ENCODE peak calls at places on chromosome 3, in ten cellular contexts. One of them, this sample, is unnamed.

GRCh38 chr3:59043391-59043790 is 6.4 kb downstream of the CFAP20DC start:
- DNase-seq in memory B cell: no peak
- DNase-seq in AG08396: no peak
- DNase-seq in endothelial cell: no peak
- DNase-seq in Peyer's patch: no peak
- DNase-seq in naive thymus-derived CD8-positive, alpha-beta T cell: no peak
- DNase-seq in activated T-helper 1 cell treated with Interleukin-2 at 50 U/mL for 16 hours: no peak
- DNase-seq in left cardiac atrium: no peak
- DNase-seq in AG09319: no peak
- DNase-seq in foreskin fibroblast: no peak
- DNase-seq in this sample: no peak

GRCh38 chr3:136266468-136266867 is 16.3 kb downstream of the PCCB start:
- DNase-seq in left cardiac atrium: no peak
- DNase-seq in AG09319: no peak
- DNase-seq in activated T-helper 1 cell treated with Interleukin-2 at 50 U/mL for 16 hours: no peak
- DNase-seq in naive thymus-derived CD8-positive, alpha-beta T cell: no peak
- DNase-seq in foreskin fibroblast: peak; percentile 34
- DNase-seq in Peyer's patch: no peak
- DNase-seq in AG08396: peak; percentile 21
- DNase-seq in memory B cell: no peak
- DNase-seq in endothelial cell: no peak
- DNase-seq in this sample: no peak

GRCh38 chr3:193342551-193342950 is 36.0 kb downstream of the ATP13A5 start:
- DNase-seq in endothelial cell: no peak
- DNase-seq in naive thymus-derived CD8-positive, alpha-beta T cell: no peak
- DNase-seq in activated T-helper 1 cell treated with Interleukin-2 at 50 U/mL for 16 hours: no peak
- DNase-seq in AG09319: no peak
- DNase-seq in AG08396: no peak
- DNase-seq in left cardiac atrium: no peak
- DNase-seq in foreskin fibroblast: no peak
- DNase-seq in Peyer's patch: no peak
- DNase-seq in memory B cell: no peak
- DNase-seq in this sample: no peak

GRCh38 chr3:106720510-106720909 is 656.7 kb upstream of the CCDC54 start:
- DNase-seq in foreskin fibroblast: no peak
- DNase-seq in Peyer's patch: no peak
- DNase-seq in AG09319: no peak
- DNase-seq in endothelial cell: no peak
- DNase-seq in left cardiac atrium: no peak
- DNase-seq in activated T-helper 1 cell treated with Interleukin-2 at 50 U/mL for 16 hours: no peak
- DNase-seq in AG08396: no peak
- DNase-seq in memory B cell: no peak
- DNase-seq in naive thymus-derived CD8-positive, alpha-beta T cell: no peak
- DNase-seq in this sample: no peak

GRCh38 chr3:64548200-64548889 is 139.5 kb downstream of the ADAMTS9 start:
- DNase-seq in AG09319: peak; percentile 63
- DNase-seq in left cardiac atrium: peak; percentile 43
- DNase-seq in naive thymus-derived CD8-positive, alpha-beta T cell: no peak
- DNase-seq in foreskin fibroblast: peak; percentile 12
- DNase-seq in endothelial cell: no peak
- DNase-seq in AG08396: peak; percentile 53
- DNase-seq in memory B cell: no peak
- DNase-seq in activated T-helper 1 cell treated with Interleukin-2 at 50 U/mL for 16 hours: no peak
- DNase-seq in Peyer's patch: peak; percentile 62
- DNase-seq in this sample: no peak

GRCh38 chr3:190258634-190259033 is 63.6 kb downstream of the CLDN1 start:
- DNase-seq in memory B cell: no peak
- DNase-seq in naive thymus-derived CD8-positive, alpha-beta T cell: no peak
- DNase-seq in endothelial cell: no peak
- DNase-seq in Peyer's patch: no peak
- DNase-seq in left cardiac atrium: no peak
- DNase-seq in AG09319: no peak
- DNase-seq in foreskin fibroblast: no peak
- DNase-seq in AG08396: no peak
- DNase-seq in activated T-helper 1 cell treated with Interleukin-2 at 50 U/mL for 16 hours: no peak
- DNase-seq in this sample: no peak

GRCh38 chr3:108489776-108490175 is 20.6 kb downstream of the MYH15 start:
- DNase-seq in Peyer's patch: peak; percentile 50
- DNase-seq in foreskin fibroblast: no peak
- DNase-seq in AG08396: peak; percentile 41
- DNase-seq in AG09319: no peak
- DNase-seq in memory B cell: peak; percentile 39
- DNase-seq in activated T-helper 1 cell treated with Interleukin-2 at 50 U/mL for 16 hours: no peak
- DNase-seq in endothelial cell: peak; percentile 40
- DNase-seq in naive thymus-derived CD8-positive, alpha-beta T cell: peak; percentile 67
- DNase-seq in left cardiac atrium: no peak
- DNase-seq in this sample: peak; percentile 57

GRCh38 chr3:67241084-67241483 is 243.0 kb downstream of the KBTBD8 start:
- DNase-seq in naive thymus-derived CD8-positive, alpha-beta T cell: no peak
- DNase-seq in memory B cell: no peak
- DNase-seq in AG09319: no peak
- DNase-seq in foreskin fibroblast: no peak
- DNase-seq in activated T-helper 1 cell treated with Interleukin-2 at 50 U/mL for 16 hours: no peak
- DNase-seq in left cardiac atrium: no peak
- DNase-seq in AG08396: no peak
- DNase-seq in endothelial cell: no peak
- DNase-seq in Peyer's patch: no peak
- DNase-seq in this sample: no peak

GRCh38 chr3:127768346-127769008 is 53.8 kb downstream of the MGLL start:
- DNase-seq in memory B cell: no peak
- DNase-seq in AG08396: peak; percentile 89
- DNase-seq in left cardiac atrium: no peak
- DNase-seq in foreskin fibroblast: peak; percentile 96
- DNase-seq in naive thymus-derived CD8-positive, alpha-beta T cell: no peak
- DNase-seq in Peyer's patch: no peak
- DNase-seq in activated T-helper 1 cell treated with Interleukin-2 at 50 U/mL for 16 hours: no peak
- DNase-seq in endothelial cell: no peak
- DNase-seq in AG09319: peak; percentile 80
- DNase-seq in this sample: no peak

GRCh38 chr3:194536883-194537637 is 50.3 kb upstream of the ATP13A3 start:
- DNase-seq in naive thymus-derived CD8-positive, alpha-beta T cell: peak; percentile 11
- DNase-seq in memory B cell: no peak
- DNase-seq in AG08396: no peak
- DNase-seq in AG09319: no peak
- DNase-seq in endothelial cell: no peak
- DNase-seq in activated T-helper 1 cell treated with Interleukin-2 at 50 U/mL for 16 hours: no peak
- DNase-seq in left cardiac atrium: no peak
- DNase-seq in Peyer's patch: peak; percentile 84
- DNase-seq in foreskin fibroblast: no peak
- DNase-seq in this sample: no peak

GRCh38 chr3:132980102-132980501 is 58.1 kb upstream of the TMEM108 start:
- DNase-seq in left cardiac atrium: no peak
- DNase-seq in endothelial cell: no peak
- DNase-seq in naive thymus-derived CD8-positive, alpha-beta T cell: no peak
- DNase-seq in AG09319: no peak
- DNase-seq in activated T-helper 1 cell treated with Interleukin-2 at 50 U/mL for 16 hours: no peak
- DNase-seq in AG08396: no peak
- DNase-seq in foreskin fibroblast: no peak
- DNase-seq in Peyer's patch: no peak
- DNase-seq in memory B cell: no peak
- DNase-seq in this sample: no peak

GRCh38 chr3:152742368-152743347 is 92.3 kb upstream of the P2RY1 start:
- DNase-seq in left cardiac atrium: no peak
- DNase-seq in AG08396: no peak
- DNase-seq in foreskin fibroblast: no peak
- DNase-seq in activated T-helper 1 cell treated with Interleukin-2 at 50 U/mL for 16 hours: no peak
- DNase-seq in Peyer's patch: no peak
- DNase-seq in memory B cell: no peak
- DNase-seq in AG09319: no peak
- DNase-seq in naive thymus-derived CD8-positive, alpha-beta T cell: no peak
- DNase-seq in endothelial cell: no peak
- DNase-seq in this sample: no peak

GRCh38 chr3:157477441-157477840 is 25.8 kb downstream of the VEPH1 start:
- DNase-seq in memory B cell: no peak
- DNase-seq in Peyer's patch: no peak
- DNase-seq in endothelial cell: no peak
- DNase-seq in AG09319: no peak
- DNase-seq in left cardiac atrium: no peak
- DNase-seq in AG08396: no peak
- DNase-seq in naive thymus-derived CD8-positive, alpha-beta T cell: no peak
- DNase-seq in activated T-helper 1 cell treated with Interleukin-2 at 50 U/mL for 16 hours: no peak
- DNase-seq in foreskin fibroblast: peak; percentile 35
- DNase-seq in this sample: no peak

GRCh38 chr3:112514527-112515128 is 15.4 kb upstream of the BTLA start:
- DNase-seq in naive thymus-derived CD8-positive, alpha-beta T cell: no peak
- DNase-seq in AG09319: no peak
- DNase-seq in endothelial cell: no peak
- DNase-seq in memory B cell: no peak
- DNase-seq in activated T-helper 1 cell treated with Interleukin-2 at 50 U/mL for 16 hours: no peak
- DNase-seq in left cardiac atrium: no peak
- DNase-seq in AG08396: no peak
- DNase-seq in Peyer's patch: no peak
- DNase-seq in foreskin fibroblast: no peak
- DNase-seq in this sample: no peak

GRCh38 chr3:181326637-181327223 is 337.2 kb upstream of the DNAJC19 start:
- DNase-seq in AG08396: peak; percentile 6
- DNase-seq in AG09319: no peak
- DNase-seq in naive thymus-derived CD8-positive, alpha-beta T cell: peak; percentile 27
- DNase-seq in activated T-helper 1 cell treated with Interleukin-2 at 50 U/mL for 16 hours: no peak
- DNase-seq in foreskin fibroblast: no peak
- DNase-seq in Peyer's patch: no peak
- DNase-seq in memory B cell: no peak
- DNase-seq in left cardiac atrium: no peak
- DNase-seq in endothelial cell: peak; percentile 10
- DNase-seq in this sample: peak; percentile 8

GRCh38 chr3:17039579-17039978 is 154.8 kb downstream of the PLCL2 start:
- DNase-seq in activated T-helper 1 cell treated with Interleukin-2 at 50 U/mL for 16 hours: no peak
- DNase-seq in AG08396: peak; percentile 51
- DNase-seq in AG09319: peak; percentile 54
- DNase-seq in Peyer's patch: no peak
- DNase-seq in endothelial cell: no peak
- DNase-seq in memory B cell: no peak
- DNase-seq in naive thymus-derived CD8-positive, alpha-beta T cell: no peak
- DNase-seq in left cardiac atrium: no peak
- DNase-seq in foreskin fibroblast: peak; percentile 73
- DNase-seq in this sample: no peak

GRCh38 chr3:69390771-69391170 is 4.9 kb upstream of the FRMD4B start:
- DNase-seq in naive thymus-derived CD8-positive, alpha-beta T cell: no peak
- DNase-seq in foreskin fibroblast: no peak
- DNase-seq in AG09319: no peak
- DNase-seq in memory B cell: no peak
- DNase-seq in left cardiac atrium: no peak
- DNase-seq in Peyer's patch: no peak
- DNase-seq in activated T-helper 1 cell treated with Interleukin-2 at 50 U/mL for 16 hours: no peak
- DNase-seq in endothelial cell: no peak
- DNase-seq in AG08396: no peak
- DNase-seq in this sample: no peak